ENCODE peak calls at places on chromosome 2, in four cellular contexts. Z is frontal cortex, U is right cardiac atrium, E is NCI-H2227 treated with DMSO at 0.1 percent for 48 hours. B is an unnamed sample.

GRCh38 chr2:121689356-121689755 is 40.1 kb upstream of the CLASP1 start:
- DNase-seq in Z (peak), E (peak), U (peak), B (no peak)

GRCh38 chr2:149170911-149171310 is 132.4 kb downstream of the LYPD6B start:
- DNase-seq in U (no peak), E (no peak), Z (no peak), B (no peak)

GRCh38 chr2:201360256-201360655 is 3.1 kb upstream of the FLACC1 start:
- DNase-seq in E (no peak), U (no peak), Z (no peak), B (no peak)

GRCh38 chr2:95284886-95285541 is 10.8 kb downstream of the PROM2 start:
- DNase-seq in E (no peak), Z (no peak), U (no peak), B (no peak)

GRCh38 chr2:69608109-69608508 is 35.4 kb downstream of the AAK1 start:
- DNase-seq in E (no peak), Z (no peak), U (no peak), B (no peak)

GRCh38 chr2:45964226-45964841 is 312.9 kb downstream of the PRKCE start:
- DNase-seq in Z (peak), E (no peak), U (peak), B (peak)

GRCh38 chr2:88754585-88755305 is 63.3 kb downstream of the RPIA start:
- DNase-seq in U (no peak), E (no peak), Z (no peak), B (no peak)

GRCh38 chr2:234550511-234551107 is 53.7 kb upstream of the ARL4C start:
- DNase-seq in Z (peak), E (peak), U (peak), B (no peak)

GRCh38 chr2:80054339-80054675 is 250.2 kb downstream of the LRRTM1 start:
- DNase-seq in Z (no peak), E (no peak), U (no peak), B (no peak)

GRCh38 chr2:11631462-11631861 is 38.5 kb downstream of the NTSR2 start:
- DNase-seq in U (no peak), E (no peak), Z (no peak), B (no peak)

GRCh38 chr2:44171018-44171417 is 2.3 kb downstream of the PPM1B start:
- DNase-seq in U (no peak), E (no peak), Z (no peak), B (no peak)

GRCh38 chr2:113211226-113212105 is 37.7 kb downstream of the PSD4 start:
- DNase-seq in E (no peak), Z (no peak), U (peak), B (no peak)

GRCh38 chr2:217282531-217282930 is 422.7 kb upstream of the TNP1 start:
- DNase-seq in E (no peak), U (no peak), Z (no peak), B (no peak)

GRCh38 chr2:216181351-216181750 is 72.2 kb downstream of the XRCC5 start:
- DNase-seq in U (no peak), Z (no peak), E (no peak), B (no peak)

GRCh38 chr2:28610583-28611201 is 114.8 kb downstream of the PLB1 start:
- DNase-seq in Z (no peak), E (no peak), U (no peak), B (peak)

GRCh38 chr2:70710276-70710675 is 57.7 kb downstream of the ADD2 start:
- DNase-seq in U (no peak), Z (no peak), E (no peak), B (no peak)

GRCh38 chr2:216351172-216351925 is 20.9 kb downstream of the MARCHF4 start:
- DNase-seq in Z (no peak), U (no peak), E (no peak), B (no peak)

GRCh38 chr2:58633576-58634365 is 392.6 kb upstream of the FANCL start:
- DNase-seq in U (no peak), Z (no peak), E (no peak), B (no peak)

GRCh38 chr2:10631405-10631804 is 58.4 kb downstream of the NOL10 start:
- DNase-seq in Z (no peak), E (no peak), U (no peak), B (no peak)

GRCh38 chr2:190996338-190996946 is 17.5 kb downstream of the STAT1 start:
- DNase-seq in Z (no peak), U (peak), E (no peak), B (no peak)

GRCh38 chr2:24421668-24422067 is 61.3 kb upstream of the ITSN2 start:
- DNase-seq in U (peak), E (no peak), Z (peak), B (no peak)

GRCh38 chr2:44044281-44044720 is 48.5 kb upstream of the LRPPRC start:
- DNase-seq in U (peak), Z (peak), E (peak), B (peak)

GRCh38 chr2:56540467-56540866 is 356.7 kb downstream of the CCDC85A start:
- DNase-seq in U (no peak), Z (no peak), E (no peak), B (no peak)

GRCh38 chr2:2899826-2900225 is 477.8 kb downstream of the EIPR1 start:
- DNase-seq in Z (no peak), E (no peak), U (no peak), B (no peak)

GRCh38 chr2:8247905-8248622 is 433.8 kb upstream of the ID2 start:
- DNase-seq in E (no peak), Z (no peak), U (no peak), B (no peak)

GRCh38 chr2:217338306-217338916 is 478.5 kb upstream of the TNP1 start:
- DNase-seq in E (no peak), U (no peak), Z (no peak), B (no peak)

GRCh38 chr2:67616749-67617148 is 219.6 kb downstream of the ETAA1 start:
- DNase-seq in Z (no peak), E (no peak), U (peak), B (no peak)

GRCh38 chr2:47354013-47354816 is 48.7 kb upstream of the MSH2 start:
- DNase-seq in Z (no peak), E (peak), U (no peak), B (no peak)

GRCh38 chr2:26735096-26735495 is 29.0 kb upstream of the SLC35F6 start:
- DNase-seq in Z (no peak), E (no peak), U (peak), B (no peak)

GRCh38 chr2:71477231-71477681 is 23.9 kb downstream of the DYSF start:
- DNase-seq in U (no peak), E (no peak), Z (no peak), B (no peak)

GRCh38 chr2:46328316-46328715 is 31.1 kb downstream of the EPAS1 start:
- DNase-seq in U (no peak), E (no peak), Z (no peak), B (no peak)

GRCh38 chr2:6800553-6800952 is 65.2 kb downstream of the CMPK2 start:
- DNase-seq in E (no peak), Z (no peak), U (no peak), B (no peak)

GRCh38 chr2:58984731-58985130 is 743.6 kb upstream of the FANCL start:
- DNase-seq in E (no peak), U (no peak), Z (no peak), B (no peak)